ENCODE peak calls at places on chromosomes 6 and 20, in seven cellular contexts. N, R, F, A, O, Z and T are unnamed samples.

GRCh38 chr6:43628392-43629103 is 516 bp downstream of the GTPBP2 start:
- DNase-seq in N (peak), Z (peak), A (no peak), O (peak), R (peak), F (no peak), T (peak)

GRCh38 chr20:7799872-7800271 is 140.4 kb downstream of the HAO1 start:
- DNase-seq in R (no peak), A (no peak), N (no peak), O (no peak), F (no peak), Z (no peak), T (no peak)

GRCh38 chr20:1841554-1842140 is 53.6 kb upstream of the SIRPA start:
- DNase-seq in Z (no peak), O (no peak), N (no peak), R (no peak), F (no peak), A (no peak), T (no peak)

GRCh38 chr6:32989375-32989774 is 20.0 kb downstream of the HLA-DOA start:
- DNase-seq in O (no peak), F (no peak), Z (no peak), R (no peak), N (no peak), A (no peak), T (no peak)

GRCh38 chr20:25397827-25398226 is 7.2 kb upstream of the ABHD12 start:
- DNase-seq in A (no peak), R (no peak), O (no peak), N (no peak), Z (no peak), F (no peak), T (no peak)

GRCh38 chr6:45434401-45434741 is 56.6 kb upstream of the SUPT3H start:
- DNase-seq in A (no peak), O (no peak), F (no peak), R (no peak), Z (no peak), N (no peak), T (no peak)

GRCh38 chr20:3031524-3032147 is 11.8 kb upstream of the GNRH2 start:
- DNase-seq in R (no peak), O (no peak), A (no peak), Z (no peak), F (no peak), N (no peak), T (no peak)

GRCh38 chr6:88891135-88891845 is 72.1 kb downstream of the RNGTT start:
- DNase-seq in Z (no peak), A (no peak), R (peak), O (no peak), F (no peak), N (no peak), T (no peak)

GRCh38 chr20:33685328-33686007 is 717 bp downstream of the E2F1 start:
- DNase-seq in F (no peak), Z (peak), O (peak), N (no peak), R (no peak), A (no peak), T (peak)

GRCh38 chr6:113595921-113596376 is 261.2 kb upstream of the MARCKS start:
- DNase-seq in Z (no peak), R (peak), A (peak), O (no peak), F (peak), N (no peak), T (no peak)

GRCh38 chr6:162713926-162714759 is 13.4 kb downstream of the PRKN start:
- DNase-seq in R (no peak), Z (no peak), O (no peak), A (no peak), N (no peak), F (no peak), T (no peak)

GRCh38 chr6:26475823-26476729 is 18.3 kb downstream of the BTN2A1 start:
- DNase-seq in R (peak), A (no peak), O (no peak), N (no peak), F (no peak), Z (no peak), T (no peak)

GRCh38 chr20:62578294-62578897 is 63.9 kb upstream of the SLCO4A1 start:
- DNase-seq in R (no peak), O (no peak), F (no peak), A (no peak), Z (no peak), N (no peak), T (no peak)

GRCh38 chr6:78483546-78483945 is 383.8 kb upstream of the IRAK1BP1 start:
- DNase-seq in O (no peak), A (no peak), Z (peak), N (no peak), R (peak), F (no peak), T (no peak)

GRCh38 chr20:20130399-20130798 is 78.1 kb downstream of the CFAP61 start:
- DNase-seq in N (no peak), F (no peak), A (peak), R (peak), O (no peak), Z (no peak), T (no peak)

GRCh38 chr6:148793721-148794120 is 46.9 kb downstream of the UST start:
- DNase-seq in O (no peak), A (no peak), Z (no peak), R (no peak), N (no peak), F (no peak), T (no peak)

GRCh38 chr6:6840831-6841263 is 252.3 kb downstream of the LY86 start:
- DNase-seq in R (no peak), F (no peak), N (no peak), O (no peak), Z (no peak), A (no peak), T (no peak)

GRCh38 chr6:158474961-158475343 is 84.9 kb upstream of the TMEM181 start:
- DNase-seq in Z (peak), A (peak), F (no peak), N (no peak), O (no peak), R (peak), T (no peak)

GRCh38 chr6:145732788-145733187 is 2.5 kb downstream of the EPM2A start:
- DNase-seq in O (no peak), R (no peak), N (no peak), A (no peak), F (no peak), Z (no peak), T (no peak)

GRCh38 chr6:16136536-16137450 is 7.9 kb downstream of the MYLIP start:
- DNase-seq in O (peak), Z (peak), A (no peak), R (peak), N (no peak), F (no peak), T (peak)

GRCh38 chr20:51462566-51463276 is 79.8 kb downstream of the NFATC2 start:
- DNase-seq in N (peak), F (no peak), Z (peak), O (no peak), A (no peak), R (peak), T (no peak)

GRCh38 chr6:4786936-4787504 is 10.8 kb downstream of the CDYL start:
- DNase-seq in A (no peak), R (no peak), O (no peak), Z (no peak), F (no peak), N (no peak), T (no peak)

GRCh38 chr20:51419236-51419635 is 123.3 kb downstream of the NFATC2 start:
- DNase-seq in N (no peak), F (no peak), A (no peak), Z (no peak), O (no peak), R (no peak), T (no peak)

GRCh38 chr6:53794720-53795253 is at the start of gene LRRC1:
- DNase-seq in Z (peak), A (peak), F (no peak), O (peak), R (peak), N (peak), T (peak)

GRCh38 chr6:69958978-69959377 is 92.6 kb downstream of the COL19A1 start:
- DNase-seq in N (no peak), R (no peak), Z (no peak), F (no peak), A (no peak), O (no peak), T (no peak)

GRCh38 chr20:36462440-36463211 is 78.7 kb upstream of the MYL9 start:
- DNase-seq in A (no peak), N (peak), R (peak), O (peak), F (no peak), Z (peak), T (no peak)

GRCh38 chr20:10115021-10115420 is 80.2 kb downstream of the ANKEF1 start:
- DNase-seq in Z (peak), O (no peak), N (no peak), R (peak), A (no peak), F (peak), T (no peak)

GRCh38 chr6:128150376-128150775 is 249.5 kb upstream of the THEMIS start:
- DNase-seq in A (no peak), O (no peak), R (no peak), F (no peak), N (no peak), Z (no peak), T (no peak)

GRCh38 chr6:88910922-88911778 is 52.3 kb downstream of the RNGTT start:
- DNase-seq in O (no peak), N (no peak), A (no peak), F (no peak), R (no peak), Z (no peak), T (no peak)

GRCh38 chr20:46647469-46647868 is 3.8 kb downstream of the SLC13A3 start:
- DNase-seq in O (no peak), Z (no peak), R (no peak), N (no peak), A (no peak), F (no peak), T (no peak)

GRCh38 chr20:61690150-61690549 is 375.5 kb downstream of the TAF4 start:
- DNase-seq in O (no peak), A (no peak), N (no peak), R (no peak), Z (no peak), F (no peak), T (no peak)